ENCODE peak calls at places on chromosomes 6 and 20, in four cellular contexts. One of them, this sample, is unnamed.

GRCh38 chr6:3305216-3305565 is 46.4 kb downstream of the PSMG4 start:
- DNase-seq in A549: no peak
- DNase-seq in GM12878: no peak
- DNase-seq in SK-N-SH: no peak
- DNase-seq in this sample: no peak

GRCh38 chr6:128763599-128764300 is 119.2 kb upstream of the LAMA2 start:
- DNase-seq in A549: no peak
- DNase-seq in GM12878: no peak
- DNase-seq in SK-N-SH: no peak
- DNase-seq in this sample: no peak

GRCh38 chr20:3168079-3168828 is 5.1 kb downstream of the LZTS3 start:
- DNase-seq in A549: no peak
- DNase-seq in GM12878: no peak
- DNase-seq in SK-N-SH: peak; percentile 44
- DNase-seq in this sample: peak; percentile 86

GRCh38 chr20:50672400-50673145 is 18.8 kb downstream of the RIPOR3 start:
- DNase-seq in A549: no peak
- DNase-seq in GM12878: no peak
- DNase-seq in SK-N-SH: no peak
- DNase-seq in this sample: no peak

GRCh38 chr6:20306491-20306890 is 94.2 kb upstream of the MBOAT1 start:
- DNase-seq in A549: no peak
- DNase-seq in GM12878: no peak
- DNase-seq in SK-N-SH: no peak
- DNase-seq in this sample: no peak

GRCh38 chr6:167682546-167683027 is 144.1 kb upstream of the AFDN start:
- DNase-seq in A549: no peak
- DNase-seq in GM12878: no peak
- DNase-seq in SK-N-SH: no peak
- DNase-seq in this sample: no peak

GRCh38 chr6:82066196-82066595 is 181.3 kb downstream of the IBTK start:
- DNase-seq in A549: no peak
- DNase-seq in GM12878: no peak
- DNase-seq in SK-N-SH: no peak
- DNase-seq in this sample: no peak

GRCh38 chr6:166197361-166197760 is 29.7 kb upstream of the TBXT start:
- DNase-seq in A549: no peak
- DNase-seq in GM12878: no peak
- DNase-seq in SK-N-SH: no peak
- DNase-seq in this sample: no peak

GRCh38 chr6:73169633-73170032 is 55.7 kb downstream of the KHDC1L start:
- DNase-seq in A549: no peak
- DNase-seq in GM12878: no peak
- DNase-seq in SK-N-SH: no peak
- DNase-seq in this sample: no peak

GRCh38 chr6:105484238-105485161 is 81.6 kb upstream of the PREP start:
- DNase-seq in A549: peak; percentile 6
- DNase-seq in GM12878: no peak
- DNase-seq in SK-N-SH: peak; percentile 25
- DNase-seq in this sample: peak; percentile 41

GRCh38 chr6:42407379-42407778 is 44.3 kb downstream of the TRERF1 start:
- DNase-seq in A549: no peak
- DNase-seq in GM12878: no peak
- DNase-seq in SK-N-SH: no peak
- DNase-seq in this sample: no peak

GRCh38 chr20:53126185-53126584 is 154.0 kb downstream of the TSHZ2 start:
- DNase-seq in A549: no peak
- DNase-seq in GM12878: no peak
- DNase-seq in SK-N-SH: no peak
- DNase-seq in this sample: no peak
- TF ChIP-seq PBX3 in A549: no peak
- TF ChIP-seq PBX3 in GM12878: no peak
- TF ChIP-seq PBX3 in SK-N-SH: no peak
- TF ChIP-seq PBX3 in this sample: no peak

DNA sequence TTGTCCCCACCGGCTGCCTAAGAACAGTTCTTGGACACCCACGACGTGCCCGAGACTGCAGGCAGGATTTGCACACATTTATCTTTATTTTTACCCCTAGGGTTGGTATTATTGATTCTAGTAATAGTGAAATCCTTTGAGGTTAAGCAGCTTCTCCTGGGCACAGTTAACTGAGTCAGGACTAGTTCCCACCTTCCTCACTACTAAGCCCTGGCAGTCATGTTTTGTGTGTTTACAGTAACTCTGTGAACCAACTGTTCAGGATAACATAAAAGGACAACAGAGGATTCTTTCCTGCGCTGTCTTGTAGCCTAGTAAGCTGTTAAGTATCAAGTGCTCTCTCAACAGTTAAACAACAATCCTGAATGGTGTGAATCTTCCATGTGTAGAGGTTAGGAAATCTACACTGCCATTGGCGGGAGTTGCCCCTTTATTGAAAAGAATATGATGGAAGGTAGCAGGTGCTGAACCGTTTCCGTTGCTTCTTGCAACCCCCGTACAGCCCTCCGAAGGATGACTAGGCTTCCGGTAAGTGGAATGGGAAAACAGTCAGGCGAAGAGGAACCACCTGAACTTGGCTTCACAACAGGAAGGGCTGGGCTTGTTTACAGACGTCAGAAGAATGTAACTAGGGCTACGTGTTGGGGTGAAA is 979 bp upstream of the SOD2 start:
- DNase-seq in A549: no peak
- DNase-seq in GM12878: no peak
- DNase-seq in SK-N-SH: no peak
- DNase-seq in this sample: peak; percentile 73
- TF ChIP-seq SMC3 in A549: no peak
- TF ChIP-seq SMC3 in GM12878: no peak
- TF ChIP-seq SMC3 in SK-N-SH: no peak
- TF ChIP-seq SMC3 in this sample: no peak

DNA sequence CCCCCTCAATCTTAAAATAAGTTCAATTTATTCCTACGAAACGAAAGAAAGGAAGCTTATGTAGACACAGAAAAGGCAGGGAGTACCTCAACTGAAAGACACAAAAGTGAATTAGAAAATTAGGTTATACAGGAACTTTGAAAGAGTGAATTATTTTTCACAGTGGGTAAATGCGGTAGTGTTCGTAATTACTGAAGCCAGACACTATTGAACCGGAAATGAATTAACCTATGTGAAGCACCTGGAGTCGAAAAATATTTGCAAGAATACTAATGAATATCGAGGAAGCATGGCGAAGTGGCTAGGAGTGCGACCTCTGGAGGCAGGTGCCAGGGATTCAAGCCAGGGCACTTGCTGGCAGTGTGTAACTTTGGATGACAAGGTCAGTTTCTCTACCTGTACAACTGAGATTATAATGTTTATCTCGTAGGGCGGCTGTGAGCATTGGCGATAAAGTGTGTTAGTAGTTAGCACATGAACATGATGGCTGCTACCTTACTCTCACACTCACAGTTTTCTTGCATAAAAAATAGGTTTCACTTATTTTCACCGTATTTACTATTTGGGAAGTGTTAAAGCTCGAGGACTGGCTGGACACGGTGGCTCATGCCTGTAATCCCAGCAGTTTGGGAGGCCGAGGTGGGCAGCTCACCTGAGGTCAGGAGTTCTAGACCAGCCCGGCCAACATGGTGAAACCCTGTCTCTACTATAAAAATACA is 542 bp upstream of the SLC18B1 start:
- DNase-seq in A549: no peak
- DNase-seq in GM12878: peak; percentile 63
- DNase-seq in SK-N-SH: peak; percentile 61
- DNase-seq in this sample: peak; percentile 83
- TF ChIP-seq PBX3 in A549: no peak
- TF ChIP-seq PBX3 in GM12878: no peak
- TF ChIP-seq PBX3 in SK-N-SH: no peak
- TF ChIP-seq PBX3 in this sample: no peak

DNA sequence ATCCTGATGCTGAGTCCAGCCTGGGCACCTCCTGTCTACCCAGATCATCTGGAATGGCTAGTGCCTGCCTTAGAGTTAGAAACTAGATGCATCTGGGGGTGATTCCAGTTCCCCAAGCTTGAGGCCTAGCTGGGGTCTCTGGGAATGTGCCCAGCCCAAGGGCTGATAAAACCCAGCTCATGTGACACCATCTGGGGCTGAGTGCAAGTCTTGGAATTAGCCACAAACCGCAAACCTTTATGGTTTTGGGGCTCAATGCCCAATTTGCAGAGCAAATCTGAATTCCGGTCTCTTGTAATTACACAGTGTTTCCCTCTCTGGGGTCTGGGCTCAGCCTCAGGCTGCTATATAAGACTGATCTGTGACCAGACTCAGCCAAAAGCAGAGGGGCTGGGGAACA is at the start of gene BPIFB4:
- DNase-seq in A549: no peak
- DNase-seq in GM12878: no peak
- DNase-seq in SK-N-SH: no peak
- DNase-seq in this sample: no peak
- TF ChIP-seq SMC3 in A549: no peak
- TF ChIP-seq SMC3 in GM12878: no peak
- TF ChIP-seq SMC3 in SK-N-SH: no peak
- TF ChIP-seq SMC3 in this sample: no peak

DNA sequence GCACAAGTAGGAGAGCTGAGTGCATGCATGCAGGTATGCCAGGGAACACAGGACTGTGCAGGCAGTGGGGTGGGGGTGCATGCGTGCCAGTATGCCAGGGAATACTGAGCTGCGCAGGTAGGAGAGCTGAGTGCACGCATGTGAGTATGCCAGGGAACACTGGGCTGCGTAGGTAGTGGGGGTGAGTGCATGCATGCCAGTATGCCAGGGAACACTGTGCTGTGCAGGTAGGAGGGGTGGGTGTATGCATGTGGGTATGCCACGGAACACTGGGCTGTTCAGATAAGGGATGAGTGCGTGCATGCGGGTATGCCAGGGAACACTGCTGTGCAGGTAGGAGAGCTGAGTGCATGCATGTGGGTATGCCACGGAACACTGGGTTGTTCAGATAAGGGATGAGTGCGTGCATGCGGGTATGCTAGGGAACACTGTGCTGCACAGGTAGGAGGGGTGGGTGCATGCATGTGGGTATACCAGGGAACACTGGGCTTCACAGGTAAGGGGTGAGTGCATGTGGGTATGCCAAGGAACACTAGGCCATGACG is 77.4 kb downstream of the LRFN2 start:
- DNase-seq in A549: no peak
- DNase-seq in GM12878: no peak
- DNase-seq in SK-N-SH: no peak
- DNase-seq in this sample: no peak
- TF ChIP-seq PBX3 in A549: no peak
- TF ChIP-seq PBX3 in GM12878: no peak
- TF ChIP-seq PBX3 in SK-N-SH: no peak
- TF ChIP-seq PBX3 in this sample: no peak

GRCh38 chr6:10964684-10965083 is 77.8 kb downstream of the SYCP2L start:
- DNase-seq in A549: no peak
- DNase-seq in GM12878: peak; percentile 37
- DNase-seq in SK-N-SH: no peak
- DNase-seq in this sample: no peak

GRCh38 chr6:10961837-10962236 is 75.0 kb downstream of the SYCP2L start:
- DNase-seq in A549: no peak
- DNase-seq in GM12878: no peak
- DNase-seq in SK-N-SH: no peak
- DNase-seq in this sample: no peak

GRCh38 chr6:10962673-10963072 is 75.8 kb downstream of the SYCP2L start:
- DNase-seq in A549: no peak
- DNase-seq in GM12878: no peak
- DNase-seq in SK-N-SH: peak; percentile 23
- DNase-seq in this sample: no peak

GRCh38 chr6:10960171-10960570 is 73.3 kb downstream of the SYCP2L start:
- DNase-seq in A549: no peak
- DNase-seq in GM12878: no peak
- DNase-seq in SK-N-SH: no peak
- DNase-seq in this sample: peak; percentile 29

GRCh38 chr6:10963113-10963512 is 76.3 kb downstream of the SYCP2L start:
- DNase-seq in A549: no peak
- DNase-seq in GM12878: no peak
- DNase-seq in SK-N-SH: no peak
- DNase-seq in this sample: no peak
- TF ChIP-seq SMC3 in A549: no peak
- TF ChIP-seq SMC3 in GM12878: no peak
- TF ChIP-seq SMC3 in SK-N-SH: no peak
- TF ChIP-seq SMC3 in this sample: no peak

DNA sequence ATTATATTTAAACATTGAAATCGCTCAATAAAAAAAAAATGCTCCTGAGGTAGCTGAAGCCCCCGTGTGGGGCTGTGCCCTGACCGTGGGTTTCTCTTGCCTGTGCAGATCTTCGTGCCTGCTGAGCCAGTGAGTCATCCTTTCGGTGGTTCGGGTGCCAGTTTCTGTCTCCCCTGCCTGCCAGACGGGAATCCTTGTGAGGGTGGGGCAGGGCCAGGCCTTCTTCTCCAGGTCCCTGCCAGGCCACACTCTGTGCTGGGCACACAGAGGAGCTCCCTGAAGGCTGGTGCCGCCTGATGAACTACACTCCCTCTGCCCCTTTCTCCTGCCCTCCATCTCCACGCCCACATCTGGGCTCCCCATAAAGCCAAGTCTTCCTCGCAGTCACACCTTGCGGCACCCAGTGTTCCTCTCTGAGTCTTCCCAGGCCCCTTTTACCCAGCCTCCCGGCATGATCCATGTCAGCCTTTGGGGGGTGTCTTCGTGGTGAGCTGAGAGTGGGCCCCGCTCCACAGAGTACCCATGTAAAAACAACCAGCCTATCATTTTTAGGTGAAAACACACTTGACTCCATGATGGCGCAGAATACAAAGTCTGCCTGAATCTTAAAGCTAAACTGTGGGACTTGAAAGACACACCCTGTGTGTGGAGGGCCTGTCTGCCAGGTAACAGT is 19.3 kb downstream of the FGD2 start:
- DNase-seq in A549: peak; percentile 49
- DNase-seq in GM12878: no peak
- DNase-seq in SK-N-SH: no peak
- DNase-seq in this sample: no peak
- TF ChIP-seq PBX3 in A549: no peak
- TF ChIP-seq PBX3 in GM12878: no peak
- TF ChIP-seq PBX3 in SK-N-SH: no peak
- TF ChIP-seq PBX3 in this sample: no peak

GRCh38 chr20:53769041-53769440 is 175.4 kb upstream of the ZNF217 start:
- DNase-seq in A549: no peak
- DNase-seq in GM12878: no peak
- DNase-seq in SK-N-SH: no peak
- DNase-seq in this sample: peak; percentile 92

GRCh38 chr20:53778041-53778516 is 184.4 kb upstream of the ZNF217 start:
- DNase-seq in A549: no peak
- DNase-seq in GM12878: no peak
- DNase-seq in SK-N-SH: no peak
- DNase-seq in this sample: no peak

GRCh38 chr20:53774487-53775203 is 181.0 kb upstream of the ZNF217 start:
- DNase-seq in A549: peak; percentile 87
- DNase-seq in GM12878: no peak
- DNase-seq in SK-N-SH: no peak
- DNase-seq in this sample: no peak

GRCh38 chr20:53776858-53777257 is 183.2 kb upstream of the ZNF217 start:
- DNase-seq in A549: no peak
- DNase-seq in GM12878: no peak
- DNase-seq in SK-N-SH: no peak
- DNase-seq in this sample: no peak

GRCh38 chr20:53773792-53774371 is 180.2 kb upstream of the ZNF217 start:
- DNase-seq in A549: peak; percentile 91
- DNase-seq in GM12878: no peak
- DNase-seq in SK-N-SH: no peak
- DNase-seq in this sample: peak; percentile 66
- TF ChIP-seq SMC3 in A549: peak; percentile 41
- TF ChIP-seq SMC3 in GM12878: no peak
- TF ChIP-seq SMC3 in SK-N-SH: no peak
- TF ChIP-seq SMC3 in this sample: no peak